ENCODE peak calls at places on chromosomes 13 and 19, in seven cellular contexts. S, M, H, C, K, X and V are unnamed samples.

GRCh38 chr13:60572003-60572792 is 175.2 kb downstream of the TDRD3 start:
- DNase-seq in X (no peak), M (peak; percentile 18), H (no peak), S (peak; percentile 42), C (peak; percentile 9), K (no peak), V (no peak)

GRCh38 chr13:58032676-58033440 is 401.3 kb downstream of the PCDH17 start:
- DNase-seq in M (no peak), S (no peak), K (no peak), C (no peak), H (no peak), X (no peak), V (no peak)

GRCh38 chr13:62038214-62038613 is 622.6 kb upstream of the PCDH20 start:
- DNase-seq in M (no peak), K (no peak), S (no peak), H (no peak), X (no peak), C (no peak), V (no peak)

GRCh38 chr19:39403331-39404312 is 3.0 kb upstream of the ZFP36 start:
- DNase-seq in K (no peak), M (peak; percentile 70), C (no peak), H (peak; percentile 91), S (peak; percentile 100), X (peak; percentile 98), V (peak; percentile 92)

GRCh38 chr19:17784201-17785008 is 10.5 kb upstream of the B3GNT3 start:
- DNase-seq in C (peak; percentile 50), K (peak; percentile 51), H (peak; percentile 47), M (no peak), S (peak; percentile 48), X (peak; percentile 76), V (peak; percentile 84)

GRCh38 chr19:55486971-55487883 is 1.0 kb upstream of the SSC5D start:
- DNase-seq in C (no peak), M (no peak), X (no peak), S (peak; percentile 95), K (no peak), H (peak; percentile 47), V (peak; percentile 58)

GRCh38 chr19:7989071-7989575 is 16.3 kb downstream of the ELAVL1 start:
- DNase-seq in M (no peak), S (no peak), K (no peak), H (no peak), X (no peak), C (no peak), V (no peak)

GRCh38 chr13:43629691-43630480 is 156.9 kb downstream of the ENOX1 start:
- DNase-seq in S (peak; percentile 40), M (no peak), C (no peak), H (no peak), K (no peak), X (no peak), V (no peak)